ENCODE peak calls at places on chromosomes 1 and 21, in four cellular contexts. Z is HCT116, X is ovary, S is body of pancreas. B is an unnamed sample.

GRCh38 chr1:153770812-153771211 is 4.4 kb upstream of the SLC27A3 start:
- DNase-seq in X (no peak), S (no peak), Z (no peak), B (peak; percentile 71)

GRCh38 chr1:235855811-235856429 is 10.8 kb downstream of the LYST start:
- DNase-seq in Z (no peak), X (no peak), S (no peak), B (no peak)

GRCh38 chr21:28464095-28464494 is 528.6 kb downstream of the LTN1 start:
- DNase-seq in S (no peak), Z (no peak), X (no peak), B (no peak)

GRCh38 chr1:79391896-79392295 is 385.4 kb upstream of the ADGRL4 start:
- DNase-seq in Z (no peak), S (no peak), X (no peak), B (no peak)

GRCh38 chr21:38363684-38364083 is 106.9 kb downstream of the KCNJ15 start:
- DNase-seq in S (no peak), Z (no peak), X (no peak), B (no peak)

GRCh38 chr21:34148826-34149558 is 75.6 kb downstream of the MRPS6 start:
- DNase-seq in Z (no peak), S (no peak), X (no peak), B (no peak)

GRCh38 chr1:39987869-39988268 is 32.9 kb downstream of the MFSD2A start:
- DNase-seq in S (no peak), Z (no peak), X (no peak), B (no peak)

GRCh38 chr1:27967884-27968466 is 8.2 kb downstream of the XKR8 start:
- DNase-seq in S (no peak), Z (no peak), X (no peak), B (no peak)

GRCh38 chr1:59108481-59109317 is 188.2 kb upstream of the FGGY start:
- DNase-seq in Z (no peak), X (no peak), S (no peak), B (no peak)

GRCh38 chr1:40898434-40898900 is 36.3 kb upstream of the CITED4 start:
- DNase-seq in X (peak; percentile 23), Z (no peak), S (peak; percentile 55), B (no peak)

DNA sequence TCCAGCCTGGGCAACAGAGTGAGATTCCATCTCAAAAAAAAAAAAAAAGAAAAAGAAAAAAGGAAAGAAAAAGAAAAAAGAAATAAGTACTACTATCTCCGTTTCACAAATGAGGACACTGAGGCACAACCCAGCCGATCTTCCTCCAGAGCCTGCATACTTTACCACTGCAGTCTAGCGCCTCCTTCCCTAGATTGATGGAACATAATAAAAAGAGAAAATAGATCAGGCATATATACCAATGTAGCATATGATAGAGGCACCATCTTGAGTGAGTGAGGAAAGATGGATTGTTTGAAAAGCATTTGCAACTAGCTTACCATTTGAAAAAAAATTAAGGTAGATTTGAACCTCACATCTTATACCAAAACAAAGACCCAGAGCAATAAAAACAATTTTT is 5.2 kb upstream of the DPM3 start:
- DNase-seq in Z (no peak), X (no peak), S (no peak), B (no peak)
- TF ChIP-seq CTCF in Z (no peak), X (no peak), S (no peak), B (no peak)

GRCh38 chr1:203795382-203796222 is at the start of the genes ZBED6 and ZC3H11A:
- DNase-seq in S (peak; percentile 99), Z (peak; percentile 95), X (peak; percentile 98), B (peak; percentile 99)
- TF ChIP-seq POLR2A in S (peak; percentile 89), Z (peak; percentile 68), X (peak; percentile 78), B (peak; percentile 63)

GRCh38 chr1:47444317-47444577 is 6.4 kb downstream of the FOXD2 start:
- DNase-seq in X (no peak), S (no peak), Z (no peak), B (no peak)

GRCh38 chr1:47442844-47443529 is 5.1 kb downstream of the FOXD2 start:
- DNase-seq in Z (no peak), S (no peak), X (no peak), B (no peak)

GRCh38 chr1:47445823-47446567 is 8.2 kb downstream of the FOXD2 start:
- DNase-seq in X (no peak), S (no peak), Z (no peak), B (no peak)

GRCh38 chr1:47443530-47444316 is 5.9 kb downstream of the FOXD2 start:
- DNase-seq in X (no peak), Z (no peak), S (no peak), B (no peak)

DNA sequence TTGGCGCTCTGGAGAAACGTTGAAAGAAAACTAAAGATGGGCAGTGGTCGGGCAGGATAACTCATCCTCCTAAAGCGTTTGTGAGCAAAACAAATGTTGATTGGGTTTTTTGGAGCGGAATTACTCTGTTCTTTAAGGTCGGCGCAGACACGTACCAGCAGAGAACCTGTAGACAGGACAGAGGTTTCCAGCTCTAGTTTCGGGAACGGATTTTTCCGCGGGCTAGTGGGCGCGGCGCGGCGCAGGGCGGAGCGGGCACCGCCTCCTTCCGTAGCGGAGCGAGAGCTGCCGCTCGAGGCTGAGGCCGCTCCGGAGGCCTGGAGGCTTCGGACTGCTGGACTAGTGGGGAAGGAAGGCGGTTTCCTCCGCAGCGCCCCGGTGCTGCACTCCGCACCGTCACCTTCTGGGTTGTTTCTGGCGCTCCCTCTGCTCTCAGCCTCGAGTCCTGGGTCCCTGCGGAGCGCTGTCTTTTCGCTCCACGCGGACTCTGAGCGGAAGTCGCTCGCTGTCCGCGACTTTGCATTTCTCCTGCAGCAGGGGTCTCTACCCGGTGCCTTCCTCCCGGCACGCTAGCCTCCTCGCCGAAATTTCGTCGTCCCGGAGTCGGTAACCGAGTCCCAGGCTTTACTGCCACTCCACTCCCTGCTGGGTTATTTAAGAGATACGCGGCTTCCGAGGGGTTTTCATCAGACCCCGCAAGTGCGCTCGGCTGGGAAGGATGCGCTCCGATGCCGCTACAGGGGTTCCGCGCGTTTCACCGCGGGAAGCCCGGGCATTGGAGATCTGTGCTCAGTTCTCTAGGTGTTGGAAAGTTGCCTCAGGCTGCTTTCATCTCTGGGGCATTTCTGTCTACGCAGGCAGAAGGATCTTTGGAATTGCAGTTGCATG is 7.0 kb downstream of the FOXD2 start:
- DNase-seq in X (no peak), S (peak; percentile 24), Z (no peak), B (peak; percentile 71)
- H3K4me3 ChIP-seq in X (peak overlapping the region; percentile 16), S (no peak overlapping the region), Z (no peak overlapping the region), B (peak overlapping the region; percentile 50)

GRCh38 chr1:29124366-29125236 is 898 bp upstream of the TMEM200B start:
- DNase-seq in X (peak; percentile 95), S (peak; percentile 54), Z (peak; percentile 46), B (peak; percentile 90)
- TF ChIP-seq CTCF in X (peak; percentile 100), S (peak; percentile 43), Z (no peak), B (peak; percentile 24)

DNA sequence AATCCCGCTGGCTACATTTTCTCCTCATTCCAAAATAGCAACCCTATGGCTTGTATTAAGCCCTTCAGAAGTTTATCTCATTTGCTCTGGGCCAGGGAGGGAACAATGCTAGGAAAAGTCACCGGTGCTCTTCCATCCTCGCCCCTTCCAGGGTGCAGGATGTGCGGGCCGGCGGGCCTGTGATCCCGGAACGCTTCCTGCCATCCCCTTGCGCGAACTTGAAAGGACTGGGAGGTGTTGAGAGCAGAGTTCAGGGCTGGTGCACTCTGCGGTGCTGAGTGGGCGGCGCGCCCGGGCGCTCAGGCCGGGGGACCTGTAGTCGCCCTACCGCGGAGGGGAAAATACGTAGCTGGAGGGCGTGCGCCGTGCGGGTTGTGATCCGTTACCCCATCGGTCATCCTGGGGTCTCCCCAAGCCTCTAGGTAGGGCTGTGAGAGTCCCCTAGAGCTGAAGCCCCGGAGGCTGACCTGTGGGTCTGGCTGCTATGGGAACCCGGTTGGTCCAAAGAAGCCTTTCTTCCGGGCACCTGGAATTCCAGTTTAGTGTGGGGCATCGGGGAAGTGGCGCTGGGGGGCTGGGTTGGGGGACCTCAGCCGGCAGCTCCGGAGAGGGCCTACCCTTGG is 13.1 kb downstream of the NR5A2 start:
- DNase-seq in X (no peak), S (peak; percentile 70), Z (no peak), B (no peak)
- TF ChIP-seq POLR2A in X (no peak), S (peak; percentile 61), Z (peak; percentile 51), B (no peak)

GRCh38 chr1:226735576-226735975 is 3.5 kb downstream of the ITPKB start:
- DNase-seq in Z (no peak), S (no peak), X (no peak), B (no peak)
- H3K4me3 ChIP-seq in Z (no peak overlapping the region), S (no peak overlapping the region), X (peak overlapping the region; percentile 74), B (peak overlapping the region; percentile 93)

GRCh38 chr1:38615680-38616079 is 243.9 kb downstream of the RRAGC start:
- DNase-seq in X (no peak), S (no peak), Z (no peak), B (no peak)
- TF ChIP-seq CTCF in X (no peak), S (no peak), Z (no peak), B (no peak)

B was measured in heart left ventricle.